ENCODE peak calls at places on chromosomes 3 and 15, in seven cellular contexts. R, A, G, N, B, I and M are unnamed samples.
A peak's percentile ranks its signal among the peaks of the same experiment; 100 is the strongest.

GRCh38 chr15:84598993-84599392 is 1.8 kb upstream of the ZSCAN2 start:
- DNase-seq in R (peak; percentile 37), A (no peak), G (peak; percentile 67), N (peak; percentile 39), B (peak; percentile 66), I (peak; percentile 68), M (no peak)

GRCh38 chr15:64870350-64870749 is 28.6 kb downstream of the PLEKHO2 start:
- DNase-seq in R (no peak), A (peak; percentile 87), G (no peak), N (no peak), B (no peak), I (no peak), M (no peak)

GRCh38 chr15:72474466-72474911 is 359 bp downstream of the ARIH1 start:
- DNase-seq in R (no peak), A (peak; percentile 92), G (no peak), N (no peak), B (no peak), I (no peak), M (peak; percentile 82)

GRCh38 chr3:11214451-11214987 is 57.7 kb upstream of the ATG7 start:
- DNase-seq in R (no peak), A (no peak), G (no peak), N (no peak), B (no peak), I (peak; percentile 10), M (no peak)

GRCh38 chr15:47374222-47374621 is 343.1 kb upstream of the SEMA6D start:
- DNase-seq in R (no peak), A (no peak), G (no peak), N (no peak), B (peak; percentile 42), I (no peak), M (no peak)

GRCh38 chr3:12629560-12629959 is 34.4 kb downstream of the RAF1 start:
- DNase-seq in R (peak; percentile 62), A (no peak), G (peak; percentile 52), N (no peak), B (peak; percentile 59), I (peak; percentile 66), M (no peak)

GRCh38 chr15:101244039-101244781 is 7.6 kb downstream of the CHSY1 start:
- DNase-seq in R (no peak), A (peak; percentile 34), G (no peak), N (no peak), B (peak; percentile 60), I (no peak), M (no peak)

GRCh38 chr15:92903588-92903955 is 3.4 kb downstream of the CHD2 start:
- DNase-seq in R (no peak), A (no peak), G (no peak), N (no peak), B (no peak), I (no peak), M (no peak)

GRCh38 chr3:142251951-142252350 is 26.6 kb upstream of the GK5 start:
- DNase-seq in R (no peak), A (no peak), G (no peak), N (no peak), B (no peak), I (no peak), M (no peak)

GRCh38 chr3:168648321-168648720 is 552.6 kb upstream of the GOLIM4 start:
- DNase-seq in R (no peak), A (no peak), G (no peak), N (no peak), B (no peak), I (no peak), M (no peak)

GRCh38 chr15:68536331-68537095 is 42.3 kb upstream of the CORO2B start:
- DNase-seq in R (no peak), A (no peak), G (no peak), N (no peak), B (peak; percentile 98), I (no peak), M (no peak)

GRCh38 chr15:39357478-39358268 is 223.2 kb upstream of the THBS1 start:
- DNase-seq in R (no peak), A (no peak), G (no peak), N (no peak), B (no peak), I (no peak), M (no peak)

GRCh38 chr3:42120866-42121265 is 29.7 kb downstream of the TRAK1 start:
- DNase-seq in R (no peak), A (no peak), G (no peak), N (no peak), B (peak; percentile 33), I (no peak), M (no peak)

GRCh38 chr3:127221062-127222035 is 28.4 kb downstream of the PRR23E start:
- DNase-seq in R (no peak), A (no peak), G (no peak), N (no peak), B (no peak), I (no peak), M (no peak)

GRCh38 chr3:158539414-158540014 is 31.5 kb upstream of the MLF1 start:
- DNase-seq in R (peak; percentile 34), A (no peak), G (peak; percentile 17), N (peak; percentile 21), B (peak; percentile 58), I (no peak), M (no peak)

GRCh38 chr15:95105229-95105628 is 873.9 kb downstream of the MCTP2 start:
- DNase-seq in R (no peak), A (no peak), G (no peak), N (no peak), B (peak; percentile 72), I (no peak), M (no peak)

GRCh38 chr3:73512095-73512494 is 112.6 kb downstream of the PDZRN3 start:
- DNase-seq in R (no peak), A (no peak), G (no peak), N (peak; percentile 48), B (peak; percentile 88), I (no peak), M (no peak)

GRCh38 chr3:183502782-183503181 is 52.7 kb downstream of the KLHL6 start:
- DNase-seq in R (no peak), A (no peak), G (no peak), N (no peak), B (no peak), I (peak; percentile 53), M (peak; percentile 28)

GRCh38 chr3:160374472-160374871 is 24.6 kb downstream of the IFT80 start:
- DNase-seq in R (no peak), A (no peak), G (no peak), N (no peak), B (no peak), I (no peak), M (no peak)

GRCh38 chr3:61565569-61565968 is 4.2 kb downstream of the PTPRG start:
- DNase-seq in R (no peak), A (no peak), G (no peak), N (no peak), B (peak; percentile 28), I (no peak), M (no peak)

GRCh38 chr15:95636107-95636506 is 694.4 kb upstream of the NR2F2 start:
- DNase-seq in R (no peak), A (no peak), G (no peak), N (no peak), B (no peak), I (no peak), M (no peak)

GRCh38 chr15:67093146-67093874 is 27.9 kb downstream of the SMAD3 start:
- DNase-seq in R (no peak), A (peak; percentile 91), G (peak; percentile 33), N (no peak), B (no peak), I (no peak), M (no peak)

GRCh38 chr15:80070840-80071239 is 11.4 kb downstream of the ZFAND6 start:
- DNase-seq in R (no peak), A (no peak), G (no peak), N (no peak), B (peak; percentile 58), I (no peak), M (no peak)

GRCh38 chr3:15284121-15284889 is 48.1 kb downstream of the SH3BP5 start:
- DNase-seq in R (no peak), A (no peak), G (peak; percentile 80), N (no peak), B (no peak), I (no peak), M (no peak)

GRCh38 chr3:98711426-98711825 is 51.7 kb upstream of the ST3GAL6 start:
- DNase-seq in R (no peak), A (no peak), G (no peak), N (no peak), B (no peak), I (no peak), M (no peak)

DNA sequence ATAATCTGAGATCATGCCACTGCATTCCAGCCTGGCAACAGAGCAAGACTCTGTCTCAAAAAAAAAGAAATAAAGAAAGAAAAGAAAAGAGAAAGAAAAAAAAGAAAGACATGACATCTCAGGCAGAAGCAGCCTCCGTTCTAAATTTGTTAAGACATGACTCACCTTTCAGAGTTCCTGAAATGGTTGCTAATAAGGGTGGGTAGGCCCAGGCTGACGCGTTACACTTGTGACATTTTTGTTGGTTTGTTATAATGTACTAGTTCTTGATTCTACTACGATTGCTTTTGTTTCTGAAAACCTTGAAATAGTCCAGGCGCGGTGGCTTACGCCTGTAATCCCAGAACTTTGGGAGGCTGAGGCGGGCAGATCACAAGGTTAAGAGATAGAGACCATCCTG is 21.0 kb downstream of the SLC25A20 start:
- DNase-seq in R (no peak), A (no peak), G (no peak), N (no peak), B (peak; percentile 36), I (no peak), M (no peak)
- H3K4me1 ChIP-seq in R (no peaks in the 10 kb centered on the region), A (no peaks in the 10 kb centered on the region), G (no peaks in the 10 kb centered on the region), N (no peaks in the 10 kb centered on the region), B (no peaks in the 10 kb centered on the region), I (peaks cover 20% of the 10 kb centered on the region), M (no peaks in the 10 kb centered on the region)

GRCh38 chr15:30065025-30065801 is 17.5 kb upstream of the GOLGA8J start:
- DNase-seq in R (no peak), A (no peak), G (no peak), N (no peak), B (peak; percentile 18), I (no peak), M (no peak)
- H3K4me3 ChIP-seq in R (no peak overlapping the region), A (no peak overlapping the region), G (no peak overlapping the region), N (no peak overlapping the region), B (no peak overlapping the region), I (no peak overlapping the region), M (no peak overlapping the region)

GRCh38 chr3:188269040-188269439 is 115.1 kb downstream of the LPP start:
- DNase-seq in R (no peak), A (no peak), G (no peak), N (no peak), B (no peak), I (no peak), M (no peak)

GRCh38 chr3:188270423-188270972 is 116.5 kb downstream of the LPP start:
- DNase-seq in R (no peak), A (no peak), G (peak; percentile 40), N (no peak), B (peak; percentile 96), I (no peak), M (no peak)

GRCh38 chr3:188272481-188273372 is 118.8 kb downstream of the LPP start:
- DNase-seq in R (no peak), A (no peak), G (no peak), N (no peak), B (peak; percentile 94), I (no peak), M (no peak)

GRCh38 chr3:188274249-188274915 is 120.4 kb downstream of the LPP start:
- DNase-seq in R (no peak), A (no peak), G (no peak), N (no peak), B (peak; percentile 60), I (no peak), M (no peak)

GRCh38 chr3:188271226-188271894 is 117.4 kb downstream of the LPP start:
- DNase-seq in R (no peak), A (no peak), G (no peak), N (no peak), B (no peak), I (no peak), M (no peak)
- TF ChIP-seq POLR2A in R (no peak), A (no peak), G (no peak), N (no peak), B (no peak), I (no peak), M (no peak)

GRCh38 chr15:78049691-78050440 is 27.6 kb downstream of the TBC1D2B start:
- DNase-seq in R (no peak), A (peak; percentile 85), G (no peak), N (no peak), B (peak; percentile 91), I (no peak), M (no peak)
- H3K4me1 ChIP-seq in R (peaks cover 78% of the 10 kb centered on the region), A (peaks cover 99% of the 10 kb centered on the region), G (peaks cover 77% of the 10 kb centered on the region), N (peaks cover 18% of the 10 kb centered on the region), B (peaks cover 33% of the 10 kb centered on the region), I (peaks cover 43% of the 10 kb centered on the region), M (peaks cover 76% of the 10 kb centered on the region)